ENCODE peak calls at places on chromosomes 7 and 10, in eight cellular contexts. Z is MM.1S, H is GM12878, C is astrocyte, U is tibial nerve, S is PC-3, Q is fibroblast of lung, N is HFF-Myc. D is an unnamed sample.
A peak's percentile ranks its signal among the peaks of the same experiment; 100 is the strongest.

GRCh38 chr7:99422091-99422624 is 13.4 kb downstream of the BUD31 start:
- DNase-seq in Q (no peak), U (no peak), Z (no peak), S (no peak), N (no peak), H (no peak), C (no peak), D (no peak)

GRCh38 chr10:15487376-15487775 is 116.3 kb upstream of the FAM171A1 start:
- DNase-seq in U (no peak), H (no peak), Q (no peak), Z (no peak), C (no peak), N (no peak), S (no peak), D (no peak)

GRCh38 chr7:159122276-159122675 is 22.4 kb downstream of the VIPR2 start:
- DNase-seq in C (no peak), S (no peak), Q (no peak), Z (peak; percentile 28), U (no peak), H (no peak), N (no peak), D (no peak)

GRCh38 chr7:130912910-130913720 is 179.1 kb upstream of the KLF14 start:
- DNase-seq in U (peak; percentile 76), N (peak; percentile 98), S (peak; percentile 96), H (peak; percentile 80), Z (peak; percentile 95), Q (peak; percentile 98), C (peak; percentile 98), D (peak; percentile 61)

GRCh38 chr7:135729230-135729629 is 1.2 kb upstream of the SLC13A4 start:
- DNase-seq in Z (no peak), C (no peak), U (no peak), S (no peak), H (no peak), N (no peak), Q (no peak), D (no peak)

GRCh38 chr10:26274391-26274790 is 57.8 kb downstream of the GAD2 start:
- DNase-seq in H (no peak), C (no peak), Z (no peak), S (no peak), U (no peak), N (no peak), Q (no peak), D (no peak)

GRCh38 chr10:58818889-58819288 is 306.2 kb downstream of the BICC1 start:
- DNase-seq in N (peak; percentile 87), U (no peak), Q (peak; percentile 96), Z (no peak), S (peak; percentile 97), C (peak; percentile 61), H (no peak), D (no peak)

GRCh38 chr10:103665439-103665838 is 171.9 kb downstream of the NEURL1 start:
- DNase-seq in H (no peak), Z (no peak), N (no peak), Q (no peak), S (no peak), C (no peak), U (no peak), D (no peak)

GRCh38 chr7:34133356-34133982 is 228.1 kb downstream of the BMPER start:
- DNase-seq in C (peak; percentile 94), Q (peak; percentile 79), N (peak; percentile 84), Z (no peak), U (no peak), S (peak; percentile 10), H (no peak), D (no peak)

GRCh38 chr7:131111081-131111576 is 216.5 kb upstream of the MKLN1 start:
- DNase-seq in N (no peak), H (no peak), U (peak; percentile 47), S (peak; percentile 52), Q (peak; percentile 83), C (peak; percentile 63), Z (peak; percentile 39), D (peak; percentile 49)

GRCh38 chr10:125283191-125283590 is 122.8 kb upstream of the CTBP2 start:
- DNase-seq in N (no peak), Z (no peak), S (no peak), H (no peak), Q (no peak), U (no peak), C (no peak), D (no peak)

GRCh38 chr7:134781171-134781570 is 1.7 kb downstream of the CALD1 start:
- DNase-seq in S (no peak), C (no peak), N (no peak), Z (no peak), U (peak; percentile 3), H (no peak), Q (no peak), D (no peak)

GRCh38 chr10:99612167-99612831 is 7.9 kb downstream of the SLC25A28 start:
- DNase-seq in C (peak; percentile 12), S (peak; percentile 78), Q (peak; percentile 70), N (peak; percentile 56), Z (peak; percentile 71), H (no peak), U (peak; percentile 59), D (peak; percentile 69)

GRCh38 chr7:47181609-47182264 is 400.2 kb downstream of the TNS3 start:
- DNase-seq in S (no peak), Z (no peak), C (no peak), N (no peak), H (no peak), Q (no peak), U (no peak), D (no peak)

GRCh38 chr10:129545257-129545656 is 78.2 kb downstream of the MGMT start:
- DNase-seq in Z (no peak), Q (peak; percentile 35), S (peak; percentile 63), U (no peak), H (no peak), C (peak; percentile 3), N (no peak), D (no peak)

GRCh38 chr7:47375121-47375551 is 206.8 kb downstream of the TNS3 start:
- DNase-seq in H (no peak), U (no peak), C (peak; percentile 76), S (no peak), Q (peak; percentile 19), Z (no peak), N (no peak), D (no peak)

GRCh38 chr10:3482200-3482993 is 302.6 kb downstream of the KLF6 start:
- DNase-seq in N (peak; percentile 86), Q (peak; percentile 96), S (peak; percentile 86), H (peak; percentile 51), C (peak; percentile 96), Z (no peak), U (peak; percentile 66), D (peak; percentile 52)

GRCh38 chr10:34911661-34912205 is 96.6 kb upstream of the PARD3 start:
- DNase-seq in Z (no peak), Q (no peak), N (no peak), H (no peak), C (no peak), U (no peak), S (no peak), D (no peak)

GRCh38 chr10:37707829-37708578 is 149.4 kb downstream of the ZNF248 start:
- DNase-seq in Z (no peak), N (no peak), U (no peak), Q (no peak), S (peak; percentile 44), C (no peak), H (no peak), D (no peak)

GRCh38 chr7:47724335-47724982 is 142.5 kb upstream of the TNS3 start:
- DNase-seq in S (peak; percentile 66), H (no peak), Q (peak; percentile 93), C (peak; percentile 90), Z (no peak), U (no peak), N (peak; percentile 59), D (no peak)

GRCh38 chr10:118698421-118698820 is 56.3 kb downstream of the CACUL1 start:
- DNase-seq in Q (peak; percentile 33), S (peak; percentile 39), C (peak; percentile 78), Z (peak; percentile 85), H (peak; percentile 80), N (peak; percentile 17), U (peak; percentile 15), D (peak; percentile 41)

GRCh38 chr7:74320645-74321178 is 31.5 kb downstream of the CLIP2 start:
- DNase-seq in C (no peak), Q (no peak), N (no peak), Z (no peak), S (no peak), H (no peak), U (no peak), D (no peak)

GRCh38 chr7:157831143-157831900 is 494.5 kb downstream of the DNAJB6 start:
- DNase-seq in S (no peak), N (no peak), U (no peak), C (no peak), Q (no peak), H (no peak), Z (no peak), D (no peak)

GRCh38 chr10:25026463-25026862 is 10.1 kb downstream of the THNSL1 start:
- DNase-seq in N (no peak), U (no peak), Z (peak; percentile 26), S (peak; percentile 18), Q (peak; percentile 7), H (no peak), C (peak; percentile 29), D (no peak)
- TF ChIP-seq CTCF in N (no peak), U (no peak), Z (peak; percentile 28), S (peak; percentile 44), Q (no peak), H (no peak), C (no peak), D (no peak)

GRCh38 chr10:84306751-84307384 is 21.5 kb upstream of the CCSER2 start:
- DNase-seq in S (no peak), N (no peak), C (no peak), Z (no peak), Q (no peak), H (no peak), U (no peak), D (no peak)
- TF ChIP-seq CTCF in S (no peak), N (no peak), C (no peak), Z (no peak), Q (no peak), H (no peak), U (no peak), D (no peak)

GRCh38 chr7:128265156-128265905 is 24.3 kb downstream of the LEP start:
- DNase-seq in H (no peak), Z (no peak), U (no peak), C (no peak), N (no peak), S (no peak), Q (no peak), D (no peak)

GRCh38 chr7:128266529-128266890 is 25.4 kb downstream of the LEP start:
- DNase-seq in N (no peak), C (no peak), Q (no peak), U (no peak), S (no peak), H (no peak), Z (no peak), D (no peak)

GRCh38 chr7:128268233-128268632 is 27.2 kb downstream of the LEP start:
- DNase-seq in Z (no peak), Q (no peak), C (no peak), H (no peak), N (no peak), U (no peak), S (no peak), D (no peak)

GRCh38 chr7:128265906-128266300 is 24.8 kb downstream of the LEP start:
- DNase-seq in U (no peak), H (no peak), N (no peak), C (no peak), S (no peak), Q (no peak), Z (no peak), D (no peak)

GRCh38 chr7:128266891-128267839 is 26.1 kb downstream of the LEP start:
- DNase-seq in S (peak; percentile 13), Q (peak; percentile 61), Z (no peak), C (peak; percentile 47), H (no peak), N (peak; percentile 31), U (peak; percentile 22), D (no peak)
- TF ChIP-seq CTCF in S (no peak), Q (no peak), Z (no peak), C (no peak), H (no peak), N (peak; percentile 14), U (no peak), D (no peak)

GRCh38 chr7:152956006-152956405 is 196.5 kb downstream of the ACTR3B start:
- DNase-seq in N (no peak), Z (no peak), C (no peak), H (no peak), U (no peak), S (no peak), Q (no peak), D (no peak)
- TF ChIP-seq CTCF in N (no peak), Z (no peak), C (no peak), H (no peak), U (no peak), S (no peak), Q (no peak), D (no peak)